ENCODE peak calls at places on chromosomes 7 and 10, in four cellular contexts. J is Karpas-422, H is T-helper 1 cell, Q is pancreas. G is an unnamed sample.

GRCh38 chr10:22620140-22620857 is 94.1 kb downstream of the PIP4K2A start:
- DNase-seq in J (no peak), H (no peak), Q (no peak), G (peak; percentile 69)

GRCh38 chr7:4787541-4787940 is 12.1 kb downstream of the AP5Z1 start:
- DNase-seq in J (no peak), H (no peak), Q (no peak), G (no peak)

GRCh38 chr10:86756511-86757109 is at the start of gene BMPR1A:
- DNase-seq in J (no peak), H (no peak), Q (peak; percentile 88), G (peak; percentile 74)

GRCh38 chr7:152866125-152866524 is 106.6 kb downstream of the ACTR3B start:
- DNase-seq in J (no peak), H (no peak), Q (no peak), G (no peak)

GRCh38 chr10:132384618-132385510 is 12.1 kb upstream of the PWWP2B start:
- DNase-seq in J (no peak), H (no peak), Q (no peak), G (no peak)

GRCh38 chr7:157544980-157545680 is 208.3 kb downstream of the DNAJB6 start:
- DNase-seq in J (no peak), H (no peak), Q (no peak), G (no peak)

GRCh38 chr7:138663741-138664710 is 37.1 kb downstream of the SVOPL start:
- DNase-seq in J (no peak), H (no peak), Q (peak; percentile 23), G (no peak)

GRCh38 chr7:26675143-26675887 is 189.1 kb downstream of the SKAP2 start:
- DNase-seq in J (no peak), H (no peak), Q (no peak), G (no peak)

GRCh38 chr7:43648725-43649406 is 66.0 kb downstream of the STK17A start:
- DNase-seq in J (peak; percentile 74), H (peak; percentile 54), Q (no peak), G (no peak)

GRCh38 chr7:134619627-134620331 is 26.9 kb upstream of the BPGM start:
- DNase-seq in J (no peak), H (no peak), Q (no peak), G (no peak)

GRCh38 chr10:93072713-93073538 is 767 bp upstream of the CYP26A1 start:
- DNase-seq in J (no peak), H (no peak), Q (no peak), G (no peak)

GRCh38 chr10:50874723-50875122 is 10.7 kb downstream of the A1CF start:
- DNase-seq in J (no peak), H (no peak), Q (no peak), G (no peak)

GRCh38 chr10:43287056-43288007 is 20.5 kb upstream of the RASGEF1A start:
- DNase-seq in J (no peak), H (no peak), Q (no peak), G (no peak)

GRCh38 chr10:44008270-44008916 is 359.7 kb upstream of the ZNF32 start:
- DNase-seq in J (no peak), H (no peak), Q (peak; percentile 52), G (no peak)

GRCh38 chr7:22569586-22570321 is 69.8 kb upstream of the STEAP1B start:
- DNase-seq in J (no peak), H (no peak), Q (no peak), G (no peak)

GRCh38 chr7:81655271-81655670 is 114.6 kb downstream of the HGF start:
- DNase-seq in J (no peak), H (no peak), Q (no peak), G (no peak)

GRCh38 chr7:141071855-141072547 is 1.9 kb upstream of the TMEM178B start:
- DNase-seq in J (no peak), H (no peak), Q (no peak), G (no peak)

GRCh38 chr7:99003419-99003818 is 125.1 kb downstream of the TRRAP start:
- DNase-seq in J (no peak), H (no peak), Q (no peak), G (no peak)

GRCh38 chr7:116776610-116777289 is 85.6 kb upstream of the CAPZA2 start:
- DNase-seq in J (no peak), H (no peak), Q (peak; percentile 58), G (no peak)

GRCh38 chr7:1843271-1843861 is 173.3 kb downstream of the ELFN1 start:
- DNase-seq in J (no peak), H (no peak), Q (peak; percentile 5), G (no peak)

GRCh38 chr10:61280303-61280702 is 172.9 kb downstream of the TMEM26 start:
- DNase-seq in J (no peak), H (no peak), Q (no peak), G (no peak)

GRCh38 chr10:74103560-74104248 is 46.9 kb downstream of the AP3M1 start:
- DNase-seq in J (peak; percentile 81), H (no peak), Q (no peak), G (peak; percentile 17)

GRCh38 chr7:101420436-101420835 is 57.8 kb downstream of the COL26A1 start:
- DNase-seq in J (peak; percentile 61), H (no peak), Q (no peak), G (no peak)

GRCh38 chr7:76011437-76011836 is 17.0 kb upstream of the TMEM120A start:
- DNase-seq in J (no peak), H (no peak), Q (no peak), G (no peak)

GRCh38 chr10:21069929-21070363 is 172.8 kb upstream of the NEBL start:
- DNase-seq in J (no peak), H (no peak), Q (no peak), G (no peak)

GRCh38 chr7:88167223-88167622 is 52.6 kb downstream of the SRI start:
- DNase-seq in J (no peak), H (no peak), Q (no peak), G (no peak)

GRCh38 chr10:124648738-124649137 is 95.4 kb downstream of the FAM53B start:
- DNase-seq in J (no peak), H (no peak), Q (peak; percentile 50), G (peak; percentile 79)

GRCh38 chr10:121813211-121813812 is 114.5 kb downstream of the ATE1 start:
- DNase-seq in J (no peak), H (no peak), Q (no peak), G (no peak)

GRCh38 chr7:38863609-38864291 is 45.2 kb downstream of the VPS41 start:
- DNase-seq in J (no peak), H (no peak), Q (peak; percentile 88), G (no peak)

GRCh38 chr10:6692856-6693255 is 112.8 kb upstream of the PRKCQ start:
- DNase-seq in J (no peak), H (no peak), Q (no peak), G (no peak)

GRCh38 chr7:50315193-50315592 is 10.7 kb downstream of the IKZF1 start:
- DNase-seq in J (no peak), H (no peak), Q (no peak), G (no peak)

GRCh38 chr10:42690449-42691360 is 52.3 kb upstream of the ZNF33B start:
- DNase-seq in J (peak; percentile 67), H (no peak), Q (no peak), G (no peak)

GRCh38 chr7:112103246-112103645 is 103.0 kb downstream of the DOCK4 start:
- DNase-seq in J (no peak), H (no peak), Q (no peak), G (no peak)

GRCh38 chr10:7054915-7055314 is 355.9 kb downstream of the SFMBT2 start:
- DNase-seq in J (peak; percentile 88), H (no peak), Q (no peak), G (no peak)

GRCh38 chr10:317219-317868 is 182.1 kb downstream of the ZMYND11 start:
- DNase-seq in J (peak; percentile 57), H (no peak), Q (no peak), G (no peak)

GRCh38 chr10:50310560-50311174 is 59.4 kb upstream of the ASAH2 start:
- DNase-seq in J (peak; percentile 69), H (no peak), Q (no peak), G (no peak)

GRCh38 chr10:118594392-118595063 is 920 bp downstream of the PRLHR start:
- DNase-seq in J (no peak), H (no peak), Q (no peak), G (no peak)

G was measured in amygdala.